ENCODE peak calls at places on chromosomes 13 and 19, in seven cellular contexts. Q, C, P, M, G, D and Z are unnamed samples.

GRCh38 chr19:46374526-46375475 is 27.9 kb downstream of the PPP5C start:
- DNase-seq in P (no peak), D (no peak), M (no peak), Q (no peak), C (no peak), G (no peak), Z (no peak)

GRCh38 chr19:18438331-18439024 is 545 bp upstream of the ISYNA1 start:
- DNase-seq in Q (no peak), C (no peak), G (peak; percentile 37), P (no peak), D (no peak), M (no peak), Z (no peak)

GRCh38 chr19:39320948-39321831 is 527 bp upstream of the LRFN1 start:
- DNase-seq in D (no peak), M (no peak), C (no peak), P (no peak), G (no peak), Q (no peak), Z (no peak)

GRCh38 chr13:50115695-50116094 is 100.5 kb downstream of the KCNRG start:
- DNase-seq in Q (no peak), C (no peak), P (no peak), D (no peak), M (no peak), G (no peak), Z (no peak)

GRCh38 chr19:784541-784940 is 12.7 kb upstream of the PTBP1 start:
- DNase-seq in P (no peak), D (no peak), M (no peak), Q (no peak), C (no peak), G (no peak), Z (no peak)

GRCh38 chr13:51683537-51684050 is 99.3 kb downstream of the WDFY2 start:
- DNase-seq in C (no peak), Q (no peak), G (no peak), P (no peak), M (no peak), D (no peak), Z (no peak)

GRCh38 chr19:8307400-8307964 is 676 bp downstream of the CD320 start:
- DNase-seq in M (peak; percentile 31), Q (peak; percentile 8), P (no peak), G (no peak), C (peak; percentile 9), D (no peak), Z (no peak)

GRCh38 chr13:109694972-109695371 is 91.4 kb downstream of the IRS2 start:
- DNase-seq in C (no peak), D (no peak), Q (no peak), G (no peak), P (no peak), M (no peak), Z (no peak)

GRCh38 chr13:24220086-24220703 is 59.7 kb downstream of the SPATA13 start:
- DNase-seq in M (peak; percentile 75), Q (peak; percentile 61), C (no peak), P (no peak), D (peak; percentile 46), G (peak; percentile 83), Z (peak; percentile 70)